ENCODE peak calls at places on chromosomes 16 and 17, in four cellular contexts. E is H9, H is H1, N is IMR-90. P is an unnamed sample.
A peak's percentile ranks its signal among the peaks of the same experiment; 100 is the strongest.

GRCh38 chr16:88810166-88810867 is 1.4 kb downstream of the APRT start:
- DNase-seq in N (no peak), H (no peak), E (peak; percentile 38), P (peak; percentile 38)

GRCh38 chr16:9366048-9366969 is 274.9 kb downstream of the HAPSTR1 start:
- DNase-seq in E (no peak), N (no peak), H (no peak), P (no peak)

GRCh38 chr16:2236362-2237075 is at the start of gene DNASE1L2:
- DNase-seq in N (no peak), H (no peak), E (peak; percentile 66), P (no peak)

GRCh38 chr16:3584412-3584811 is 7.2 kb upstream of the NLRC3 start:
- DNase-seq in H (no peak), E (no peak), N (no peak), P (no peak)

GRCh38 chr16:65202461-65202860 is 80.6 kb upstream of the CDH11 start:
- DNase-seq in E (no peak), N (peak; percentile 79), H (no peak), P (no peak)

GRCh38 chr16:83899272-83899897 is 470 bp downstream of the MLYCD start:
- DNase-seq in E (peak; percentile 58), N (peak; percentile 66), H (no peak), P (peak; percentile 51)

GRCh38 chr16:53565300-53565699 is 62.3 kb upstream of the AKTIP start:
- DNase-seq in E (no peak), H (no peak), N (no peak), P (no peak)

GRCh38 chr16:8866118-8866883 is 2.5 kb downstream of the CARHSP1 start:
- DNase-seq in E (peak; percentile 95), H (peak; percentile 87), N (no peak), P (no peak)

GRCh38 chr17:42135664-42136653 is 13.4 kb downstream of the HSPB9 start:
- DNase-seq in N (peak; percentile 85), E (peak; percentile 82), H (no peak), P (no peak)

GRCh38 chr17:51590071-51590470 is 329.7 kb downstream of the UTP18 start:
- DNase-seq in N (no peak), E (no peak), H (no peak), P (no peak)

GRCh38 chr16:57235128-57236092 is 9.6 kb upstream of the ARL2BP start:
- DNase-seq in N (peak; percentile 87), E (no peak), H (no peak), P (no peak)

GRCh38 chr17:30344283-30345088 is 10.6 kb upstream of the TMIGD1 start:
- DNase-seq in N (peak; percentile 59), E (no peak), H (no peak), P (no peak)

DNA sequence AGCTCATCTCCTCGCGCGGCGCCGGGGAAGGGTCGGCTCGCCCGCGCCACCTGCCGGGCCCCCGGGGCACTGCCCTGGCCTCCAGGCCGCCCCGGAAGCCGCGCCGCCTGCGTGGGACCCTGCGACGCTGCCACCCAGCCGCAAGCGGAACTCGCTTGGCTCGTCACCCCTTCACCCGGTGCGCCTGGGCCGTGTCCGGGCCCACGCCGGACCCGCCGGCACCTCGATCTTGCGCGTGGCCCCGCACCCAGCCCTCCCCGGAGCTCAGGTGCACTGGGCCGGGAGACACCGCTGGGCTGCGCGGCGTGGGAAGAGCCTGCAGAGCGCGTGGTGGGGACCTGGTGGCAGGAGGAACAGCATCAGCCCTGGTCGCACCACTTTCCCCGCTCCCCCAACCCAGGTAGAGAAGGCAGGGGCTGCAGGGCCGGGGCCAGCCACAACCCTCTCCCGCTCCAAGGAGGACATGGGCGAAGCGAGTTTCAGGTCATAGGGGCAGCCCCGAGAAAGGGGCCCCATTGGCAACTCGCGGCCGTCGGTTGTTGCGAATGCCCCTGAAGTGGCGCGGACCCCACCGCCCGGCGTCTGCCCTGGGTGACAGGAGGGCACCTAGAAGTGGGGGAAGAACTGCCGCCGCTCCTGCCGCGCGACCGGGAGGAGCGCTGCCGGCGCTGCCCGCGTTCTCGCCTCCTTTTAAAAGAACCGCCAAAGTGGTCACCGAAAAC is 363 bp upstream of the MIF4GD start:
- DNase-seq in N (no peak), H (no peak), E (peak; percentile 79), P (peak; percentile 68)
- H3K14ac ChIP-seq in N (peak overlapping the region; percentile 7), H (peak overlapping the region; percentile 67), E (peak overlapping the region; percentile 72), P (peak overlapping the region; percentile 92)

GRCh38 chr17:28843810-28844137 is 1.2 kb upstream of the FAM222B start:
- DNase-seq in H (no peak), N (no peak), E (no peak), P (no peak)
- H2AFZ ChIP-seq in H (no peak overlapping the region), N (no peak overlapping the region), E (no peak overlapping the region), P (no peak overlapping the region)

DNA sequence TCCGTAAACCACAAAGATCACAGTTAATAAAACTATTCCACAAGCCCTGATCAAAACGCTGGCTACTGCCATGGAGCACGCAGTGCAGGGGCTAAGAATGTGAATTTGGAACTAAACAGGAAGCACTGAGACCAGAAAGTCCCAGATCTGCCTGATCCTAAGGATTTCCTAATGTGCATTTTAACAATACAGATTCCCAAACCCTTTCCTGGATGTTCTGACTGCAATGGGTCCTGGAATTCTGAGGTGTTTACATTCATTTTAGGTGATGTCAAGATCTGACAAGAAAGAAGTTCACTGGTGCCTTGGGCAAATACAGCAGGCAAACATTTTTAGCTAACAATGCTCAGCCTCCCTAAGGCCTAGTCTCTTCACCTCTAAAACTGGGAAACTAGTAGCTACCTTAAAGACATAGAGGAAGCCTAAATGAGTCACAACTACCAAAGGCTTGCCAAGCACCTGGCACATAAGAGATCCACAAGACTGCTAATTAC is 10.3 kb downstream of the NSMCE1 start:
- DNase-seq in H (no peak), E (no peak), N (peak; percentile 73), P (peak; percentile 91)
- H3K27ac ChIP-seq in H (no peak overlapping the region), E (no peak overlapping the region), N (peak overlapping the region; percentile 58), P (peak overlapping the region; percentile 82)

GRCh38 chr17:50393700-50394099 is 3.6 kb downstream of the LRRC59 start:
- DNase-seq in N (no peak), H (no peak), E (no peak), P (no peak)

GRCh38 chr17:50397919-50398285 is 579 bp upstream of the LRRC59 start:
- DNase-seq in H (no peak), N (no peak), E (peak; percentile 52), P (no peak)

GRCh38 chr17:50396261-50397110 is 837 bp downstream of the LRRC59 start:
- DNase-seq in N (peak; percentile 56), H (no peak), E (no peak), P (peak; percentile 73)

GRCh38 chr17:50394711-50395110 is 2.6 kb downstream of the LRRC59 start:
- DNase-seq in E (no peak), N (no peak), H (no peak), P (no peak)

DNA sequence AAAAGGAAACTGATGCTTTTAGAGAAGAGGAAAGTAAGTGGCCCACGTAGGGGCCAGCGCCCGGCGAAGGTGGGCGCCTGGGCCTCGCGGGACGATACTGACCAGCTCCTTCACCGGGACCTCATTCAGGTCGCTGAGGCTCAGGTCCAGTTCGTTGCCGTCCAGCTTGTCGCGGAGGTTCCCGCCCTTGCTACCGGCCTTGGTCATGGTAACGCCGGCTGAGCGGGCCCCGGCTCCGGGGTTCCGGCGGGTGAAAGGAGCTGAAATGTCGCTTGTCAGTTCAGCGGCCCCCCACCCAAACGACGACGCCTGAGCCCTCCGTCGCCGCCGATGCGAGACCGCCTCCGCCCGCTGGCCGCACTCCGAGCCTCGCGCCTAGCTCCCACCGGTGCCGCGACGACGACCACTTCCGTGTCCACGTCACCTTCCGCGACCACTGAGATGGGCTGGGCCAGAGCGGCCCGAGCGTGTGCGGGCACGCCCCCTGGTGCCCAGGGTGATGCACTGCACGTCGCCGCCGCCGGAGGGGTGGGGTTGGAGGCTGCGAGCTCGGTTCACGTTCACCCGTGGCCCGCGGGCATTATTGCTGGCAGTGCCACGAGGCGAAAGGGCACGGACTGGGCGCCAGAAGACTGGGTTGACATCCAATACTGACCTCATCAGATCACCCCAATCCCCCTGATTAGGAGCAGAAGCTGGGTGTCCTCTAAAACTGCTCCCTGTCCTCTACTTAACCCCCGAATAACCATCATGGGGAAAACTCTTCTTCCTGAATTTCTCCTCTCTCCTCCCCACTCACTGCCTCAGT is at the start of gene LRRC59:
- DNase-seq in E (peak; percentile 88), H (peak; percentile 23), N (peak; percentile 82), P (peak; percentile 91)
- H3K14ac ChIP-seq in E (peak within 1 kb of the TSS; percentile 67), H (no peak within 1 kb of the TSS), N (peak within 1 kb of the TSS; percentile 95), P (peak within 1 kb of the TSS; percentile 75)

GRCh38 chr17:50426814-50427787 is 1.1 kb downstream of the ACSF2 start:
- DNase-seq in H (no peak), N (peak; percentile 37), E (peak; percentile 62), P (no peak)

GRCh38 chr17:50425001-50425681 is 877 bp upstream of the ACSF2 start:
- DNase-seq in N (no peak), H (no peak), E (no peak), P (no peak)

GRCh38 chr17:50425682-50426471 is at the start of gene ACSF2:
- DNase-seq in H (peak; percentile 19), E (peak; percentile 83), N (peak; percentile 22), P (peak; percentile 40)

GRCh38 chr17:50424246-50425000 is 1.6 kb upstream of the ACSF2 start:
- DNase-seq in N (no peak), H (no peak), E (no peak), P (no peak)

GRCh38 chr17:50426472-50426782 is 409 bp downstream of the ACSF2 start:
- DNase-seq in H (no peak), N (no peak), E (no peak), P (no peak)
- H2AFZ ChIP-seq in H (no peak overlapping the region), N (peak overlapping the region; percentile 93), E (no peak overlapping the region), P (peak overlapping the region; percentile 39)

GRCh38 chr16:10619271-10619849 is 39.0 kb upstream of the EMP2 start:
- DNase-seq in N (no peak), H (no peak), E (peak; percentile 75), P (no peak)
- H3K27ac ChIP-seq in N (no peak overlapping the region), H (no peak overlapping the region), E (no peak overlapping the region), P (no peak overlapping the region)

DNA sequence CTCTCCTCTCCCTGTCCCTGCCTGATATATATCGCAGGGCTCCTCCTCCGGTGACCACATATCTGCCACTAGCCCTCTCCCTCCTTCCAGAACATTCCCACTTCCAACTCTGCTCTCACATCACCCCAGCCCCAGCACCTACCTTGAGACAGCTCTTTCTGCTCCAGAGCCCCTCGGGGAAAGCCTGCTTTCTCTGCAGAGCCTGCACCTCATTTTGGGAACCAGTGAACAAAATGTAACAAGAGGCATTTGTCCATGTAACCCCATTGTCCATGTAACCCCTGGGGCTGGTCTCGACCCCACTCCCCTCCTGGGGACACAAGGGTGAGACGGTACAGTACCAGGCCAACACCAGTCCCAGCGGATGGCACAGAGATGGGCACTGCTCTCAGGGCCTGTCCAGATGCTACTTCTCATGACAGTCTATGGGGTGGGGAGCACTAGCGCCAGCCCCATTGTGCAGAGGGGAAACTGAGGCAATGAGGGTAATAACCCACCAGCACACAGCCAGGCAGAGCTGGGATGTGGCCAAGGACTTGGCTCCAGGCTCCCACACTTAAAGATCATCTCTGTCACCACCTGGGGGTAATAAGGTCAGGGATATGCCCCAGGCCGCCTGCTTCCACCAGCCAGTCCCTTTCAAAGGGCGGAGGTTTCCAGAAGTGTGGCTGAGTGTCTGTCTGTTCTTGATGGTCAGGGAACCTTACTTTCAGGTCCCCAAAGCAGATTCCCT is 42.8 kb downstream of the TBC1D16 start:
- DNase-seq in H (no peak), E (no peak), N (no peak), P (no peak)
- H3K14ac ChIP-seq in H (no peak overlapping the region), E (peak overlapping the region; percentile 66), N (peak overlapping the region; percentile 97), P (no peak overlapping the region)

DNA sequence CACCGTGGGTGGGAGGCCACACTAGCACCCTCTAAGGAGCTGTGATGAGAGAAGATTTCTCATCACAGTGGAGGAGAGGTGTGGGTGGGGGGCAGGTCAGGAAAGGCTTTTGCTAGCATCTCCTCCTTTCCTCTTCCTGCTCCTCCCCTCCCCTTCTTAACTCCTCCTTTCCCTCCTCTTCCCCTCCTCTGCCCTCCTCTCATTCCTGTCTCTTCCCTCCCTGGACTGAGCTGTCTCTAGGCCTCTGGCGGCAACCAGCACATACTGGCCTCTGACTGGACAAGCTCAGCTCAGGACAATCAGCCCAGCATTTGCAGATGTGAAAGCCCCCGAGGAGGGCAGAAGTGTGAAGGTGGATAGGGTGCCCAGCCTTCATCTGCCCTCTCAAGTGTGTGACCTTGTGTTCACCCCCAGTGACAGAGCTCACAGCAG is 19.0 kb upstream of the LHX1 start:
- DNase-seq in H (no peak), E (peak; percentile 67), N (peak; percentile 53), P (no peak)
- H2AFZ ChIP-seq in H (peak overlapping the region; percentile 36), E (no peak overlapping the region), N (no peak overlapping the region), P (peak overlapping the region; percentile 23)